ENCODE peak calls at places on chromosomes 13 and 19, in six cellular contexts. Q is effector memory CD4-positive, alpha-beta T cell; F is CD4-positive, alpha-beta T cell; Z is activated T-cell treated with anti-CD3 and anti-CD28 coated beads, Interleukin-2, amount 50 U/mL, for 4 hours; I is SK-N-DZ; W is activated naive CD4-positive, alpha-beta T cell treated with anti-CD3 and anti-CD28 coated beads for 36 hours. X is an unnamed sample.

GRCh38 chr19:42295831-42296525 is 6.0 kb upstream of the PRR19 start:
- DNase-seq in Q (peak), W (peak), F (peak), Z (peak), I (peak), X (peak)

GRCh38 chr19:5585461-5586299 is 17.9 kb upstream of the TINCR start:
- DNase-seq in Z (peak), W (peak), Q (peak), I (no peak), F (no peak), X (no peak)

GRCh38 chr19:18430417-18431144 is 7.4 kb downstream of the ISYNA1 start:
- DNase-seq in I (no peak), Z (no peak), Q (no peak), W (no peak), F (no peak), X (no peak)

GRCh38 chr19:30535011-30535410 is 162.8 kb downstream of the ZNF536 start:
- DNase-seq in Q (no peak), F (no peak), Z (no peak), I (no peak), W (no peak), X (no peak)

GRCh38 chr19:19137556-19138109 is 645 bp downstream of the TMEM161A start:
- DNase-seq in F (no peak), Z (no peak), I (no peak), Q (no peak), W (no peak), X (no peak)

GRCh38 chr13:31765441-31765840 is 26.1 kb downstream of the RXFP2 start:
- DNase-seq in I (no peak), Z (no peak), Q (no peak), W (no peak), F (no peak), X (no peak)

GRCh38 chr19:12720851-12721655 is 2.7 kb downstream of the TNPO2 start:
- DNase-seq in I (no peak), F (no peak), Q (no peak), Z (no peak), W (peak), X (no peak)

GRCh38 chr13:79548886-79549285 is 67.9 kb downstream of the NDFIP2 start:
- DNase-seq in I (peak), Z (no peak), F (no peak), W (no peak), Q (no peak), X (no peak)

GRCh38 chr19:46345157-46345556 is 1.7 kb upstream of the PPP5C start:
- DNase-seq in Z (no peak), W (no peak), I (no peak), Q (no peak), F (no peak), X (no peak)

GRCh38 chr13:26663801-26664200 is 96.8 kb downstream of the GPR12 start:
- DNase-seq in I (no peak), Q (no peak), Z (no peak), F (no peak), W (no peak), X (no peak)